ENCODE peak calls at places on chromosome 20, in five cellular contexts. Y is stomach, I is heart right ventricle, A is tibial artery, F is heart left ventricle. V is an unnamed sample. For H3K4me1, the result is how much of the 10 kb centered on the place peaks cover.

GRCh38 chr20:21232546-21233280 is 70.4 kb upstream of the XRN2 start:
- DNase-seq in Y (no peak), I (no peak), A (no peak), F (no peak), V (no peak)

GRCh38 chr20:41956316-41957050 is 338.3 kb upstream of the CHD6 start:
- DNase-seq in Y (no peak), I (no peak), A (no peak), F (no peak), V (no peak)

GRCh38 chr20:13857304-13857703 is 72.5 kb downstream of the NDUFAF5 start:
- DNase-seq in Y (no peak), I (peak), A (no peak), F (peak), V (peak)

GRCh38 chr20:63639093-63639860 is 12.4 kb upstream of the GMEB2 start:
- DNase-seq in Y (peak), I (peak), A (no peak), F (peak), V (peak)

GRCh38 chr20:17795449-17796095 is 95.8 kb downstream of the BANF2 start:
- DNase-seq in Y (no peak), I (no peak), A (no peak), F (no peak), V (no peak)

GRCh38 chr20:18057106-18057993 is at the start of gene OVOL2:
- DNase-seq in Y (peak), I (no peak), A (no peak), F (no peak), V (no peak)

GRCh38 chr20:59751075-59751711 is 146.9 kb downstream of the PHACTR3 start:
- DNase-seq in Y (peak), I (peak), A (peak), F (peak), V (peak)

GRCh38 chr20:59835448-59836395 is 97.7 kb downstream of the SYCP2 start:
- DNase-seq in Y (no peak), I (peak), A (no peak), F (peak), V (peak)

GRCh38 chr20:64261138-64261537 is 5.6 kb downstream of the PCMTD2 start:
- DNase-seq in Y (no peak), I (peak), A (no peak), F (no peak), V (no peak)

GRCh38 chr20:51588762-51589161 is 46.2 kb upstream of the NFATC2 start:
- DNase-seq in Y (no peak), I (no peak), A (no peak), F (no peak), V (no peak)

GRCh38 chr20:32072168-32072721 is 20.2 kb downstream of the HCK start:
- DNase-seq in Y (no peak), I (no peak), A (no peak), F (no peak), V (no peak)

GRCh38 chr20:1440024-1440423 is 26.6 kb downstream of the NSFL1C start:
- DNase-seq in Y (no peak), I (no peak), A (no peak), F (no peak), V (no peak)

GRCh38 chr20:25683050-25683449 is 13.6 kb downstream of the ZNF337 start:
- DNase-seq in Y (no peak), I (no peak), A (no peak), F (no peak), V (no peak)

GRCh38 chr20:63044204-63044600 is 37.4 kb upstream of the BHLHE23 start:
- DNase-seq in Y (no peak), I (peak), A (no peak), F (peak), V (no peak)

GRCh38 chr20:52340036-52340634 is 148.6 kb upstream of the ZFP64 start:
- DNase-seq in Y (no peak), I (no peak), A (no peak), F (no peak), V (no peak)

GRCh38 chr20:19958243-19958642 is 58.9 kb upstream of the NAA20 start:
- DNase-seq in Y (no peak), I (no peak), A (no peak), F (no peak), V (no peak)

GRCh38 chr20:49676581-49677291 is 36.9 kb downstream of the B4GALT5 start:
- DNase-seq in Y (peak), I (no peak), A (no peak), F (no peak), V (no peak)

GRCh38 chr20:57837208-57838035 is 127.6 kb upstream of the PMEPA1 start:
- DNase-seq in Y (no peak), I (no peak), A (no peak), F (no peak), V (no peak)

GRCh38 chr20:47276856-47277541 is 79.5 kb downstream of the ZMYND8 start:
- DNase-seq in Y (peak), I (peak), A (peak), F (peak), V (peak)

GRCh38 chr20:3461911-3462677 is 8.7 kb upstream of the ATRN start:
- DNase-seq in Y (peak), I (no peak), A (no peak), F (no peak), V (no peak)

GRCh38 chr20:35884541-35884865 is 69.8 kb downstream of the SCAND1 start:
- DNase-seq in Y (no peak), I (no peak), A (no peak), F (no peak), V (no peak)
- TF ChIP-seq CTCF in Y (no peak), I (no peak), A (no peak), F (no peak), V (peak)

GRCh38 chr20:4556781-4557180 is 164.9 kb upstream of the PRND start:
- DNase-seq in Y (no peak), I (no peak), A (no peak), F (no peak), V (no peak)

GRCh38 chr20:4555188-4555893 is 166.4 kb upstream of the PRND start:
- DNase-seq in Y (no peak), I (no peak), A (no peak), F (no peak), V (no peak)

GRCh38 chr20:4550740-4551139 is 171.0 kb upstream of the PRND start:
- DNase-seq in Y (no peak), I (no peak), A (no peak), F (no peak), V (no peak)

GRCh38 chr20:4552075-4552474 is 169.6 kb upstream of the PRND start:
- DNase-seq in Y (no peak), I (no peak), A (no peak), F (no peak), V (no peak)

DNA sequence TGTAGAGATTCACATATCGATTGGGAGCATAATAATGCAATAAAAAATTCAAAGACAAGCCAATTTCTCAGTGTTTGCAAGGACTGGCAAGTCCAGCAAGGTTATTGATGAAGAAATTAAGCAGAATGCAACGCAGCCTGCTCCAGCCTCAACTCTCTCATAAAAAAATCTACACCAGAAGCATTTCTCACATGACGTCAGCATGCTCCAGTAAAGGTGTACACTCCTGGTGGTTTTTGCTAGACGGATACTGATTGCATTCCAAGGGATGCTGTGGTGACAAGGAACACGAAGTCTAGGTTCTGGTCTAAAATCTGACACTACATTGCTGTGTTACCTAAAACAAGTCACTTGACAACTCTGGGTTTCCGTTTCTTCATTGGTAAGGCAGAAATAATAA is 167.4 kb upstream of the PRND start:
- DNase-seq in Y (no peak), I (no peak), A (no peak), F (no peak), V (no peak)
- H3K4me1 ChIP-seq in Y (under half), I (under half), A (under half), F (under half), V (under half)

DNA sequence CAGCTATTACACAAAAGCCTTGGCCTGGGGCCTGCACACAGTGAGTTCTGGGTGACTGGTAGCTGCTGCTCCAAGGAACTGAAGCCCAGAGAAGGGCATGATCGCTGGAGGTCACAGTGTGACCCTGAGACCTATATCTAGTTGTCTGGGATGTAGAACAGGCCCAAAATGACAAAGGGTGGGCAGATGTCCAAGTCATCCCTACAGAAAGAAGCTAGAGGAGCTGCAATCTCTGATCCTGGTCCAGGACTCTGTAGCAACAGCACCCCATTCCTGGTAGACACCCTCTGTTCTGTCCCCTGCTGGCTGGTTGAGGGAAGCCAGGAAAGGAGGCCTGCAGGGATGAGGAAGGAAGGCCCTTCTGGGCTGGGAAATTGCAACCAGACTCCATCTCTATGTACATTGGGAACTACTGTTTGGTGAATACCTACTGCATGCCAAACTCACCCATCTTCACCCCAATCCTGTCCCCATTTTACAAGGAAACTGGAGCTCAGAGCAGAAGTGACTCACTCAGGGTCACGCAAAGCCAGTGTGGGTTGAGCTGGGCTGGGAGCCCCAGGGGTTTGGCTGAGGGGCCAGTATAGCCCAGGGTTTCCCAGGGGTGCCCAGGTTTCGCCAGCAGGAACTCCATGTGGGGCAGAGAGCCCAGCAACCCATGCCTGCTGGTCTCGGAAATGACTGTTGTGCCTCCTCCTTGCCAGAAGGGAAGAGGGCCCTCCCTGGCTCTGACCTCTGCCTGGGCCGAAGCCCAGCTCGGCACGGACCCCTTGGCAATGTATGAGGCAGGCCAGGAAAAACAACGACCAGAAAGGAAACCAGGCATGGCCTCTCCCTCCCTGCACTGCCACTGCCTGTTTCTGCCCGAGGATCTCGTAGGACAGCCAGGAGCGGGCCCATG is 44.9 kb upstream of the TLDC2 start:
- DNase-seq in Y (no peak), I (peak), A (peak), F (peak), V (peak)
- TF ChIP-seq CTCF in Y (peak), I (peak), A (peak), F (peak), V (peak)

DNA sequence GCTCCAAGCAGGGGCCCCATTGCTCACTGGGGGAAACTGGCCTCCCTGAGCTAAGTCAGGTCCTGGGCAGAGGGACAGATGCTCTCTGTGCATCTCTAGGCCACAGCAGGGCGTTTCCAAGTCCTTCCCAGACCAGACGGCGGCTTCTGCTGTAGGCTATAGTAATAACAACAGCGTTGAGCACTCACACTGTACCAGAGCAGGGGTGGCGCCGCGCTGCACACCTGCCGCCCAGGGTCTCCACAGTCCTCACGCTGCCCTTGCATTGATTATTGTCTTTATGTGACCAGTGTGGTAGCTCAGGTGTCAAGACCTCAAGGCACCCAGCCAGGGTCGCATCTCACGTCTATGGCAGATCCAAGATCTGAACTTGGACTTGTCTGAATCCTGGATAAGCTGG is 14.9 kb upstream of the CCN5 start:
- DNase-seq in Y (no peak), I (no peak), A (no peak), F (peak), V (no peak)
- H3K4me1 ChIP-seq in Y (under half), I (under half), A (under half), F (under half), V (half or more)

DNA sequence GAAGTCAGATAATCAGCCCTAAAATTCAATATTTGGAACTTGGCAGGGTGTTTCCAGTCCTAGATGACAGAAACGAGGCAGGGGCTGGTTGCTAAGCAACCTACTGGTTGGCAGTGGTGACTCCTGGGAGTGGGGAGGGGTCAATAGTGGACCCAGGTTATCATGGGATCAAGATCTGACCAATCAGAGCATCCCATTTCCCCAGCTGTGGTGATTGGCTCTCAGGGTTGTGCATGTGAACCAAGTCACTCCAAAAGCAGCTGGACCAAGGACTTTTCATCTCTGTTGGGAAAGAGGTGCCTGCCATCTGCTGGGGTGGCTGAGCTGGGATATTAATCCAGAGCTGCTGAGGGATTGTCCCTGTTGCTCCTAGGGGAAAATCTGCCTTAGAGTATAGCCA is 253.4 kb downstream of the PREX1 start:
- DNase-seq in Y (no peak), I (no peak), A (no peak), F (no peak), V (no peak)
- TF ChIP-seq CTCF in Y (no peak), I (no peak), A (no peak), F (no peak), V (no peak)

V was measured in left ventricle myocardium inferior.